ENCODE peak calls at places on chromosomes 6 and 20, in six cellular contexts. G, Z, B, L, S and X are unnamed samples.

GRCh38 chr6:117481278-117481925 is 1.1 kb upstream of the DCBLD1 start:
- DNase-seq in G (no peak), Z (no peak), B (no peak), L (no peak), S (no peak), X (peak)

GRCh38 chr6:6469074-6469473 is 119.4 kb upstream of the LY86 start:
- DNase-seq in G (no peak), Z (no peak), B (no peak), L (peak), S (no peak), X (no peak)

GRCh38 chr6:83472767-83473166 is 39.6 kb upstream of the PRSS35 start:
- DNase-seq in G (no peak), Z (no peak), B (no peak), L (no peak), S (no peak), X (no peak)

GRCh38 chr6:26122402-26122792 is 35.2 kb downstream of the HFE start:
- DNase-seq in G (no peak), Z (no peak), B (no peak), L (no peak), S (no peak), X (no peak)

GRCh38 chr6:48505621-48506020 is 394.6 kb upstream of the PTCHD4 start:
- DNase-seq in G (no peak), Z (no peak), B (no peak), L (no peak), S (no peak), X (no peak)

GRCh38 chr20:60477958-60478357 is 519.7 kb downstream of the CDH26 start:
- DNase-seq in G (peak), Z (peak), B (no peak), L (no peak), S (no peak), X (no peak)

GRCh38 chr6:63904844-63905243 is 269.2 kb downstream of the PHF3 start:
- DNase-seq in G (no peak), Z (no peak), B (peak), L (peak), S (no peak), X (no peak)

GRCh38 chr6:22067127-22067526 is 229.7 kb downstream of the PRL start:
- DNase-seq in G (no peak), Z (no peak), B (no peak), L (no peak), S (no peak), X (no peak)

GRCh38 chr6:169205176-169206160 is 48.2 kb downstream of the THBS2 start:
- DNase-seq in G (no peak), Z (no peak), B (peak), L (peak), S (no peak), X (no peak)

GRCh38 chr20:17403496-17403895 is 127.7 kb downstream of the BFSP1 start:
- DNase-seq in G (no peak), Z (no peak), B (no peak), L (no peak), S (no peak), X (no peak)

GRCh38 chr6:170516783-170517616 is 36.1 kb downstream of the PSMB1 start:
- DNase-seq in G (no peak), Z (no peak), B (peak), L (peak), S (no peak), X (peak)

GRCh38 chr6:92369309-92369708 is 1050.0 kb downstream of the EPHA7 start:
- DNase-seq in G (no peak), Z (no peak), B (no peak), L (no peak), S (no peak), X (no peak)

GRCh38 chr6:163311830-163312229 is 102.7 kb upstream of the QKI start:
- DNase-seq in G (no peak), Z (no peak), B (no peak), L (no peak), S (no peak), X (no peak)

GRCh38 chr6:44667226-44667625 is 279.7 kb downstream of the CDC5L start:
- DNase-seq in G (no peak), Z (no peak), B (peak), L (peak), S (no peak), X (no peak)

GRCh38 chr6:63808576-63808975 is 173.0 kb downstream of the PHF3 start:
- DNase-seq in G (no peak), Z (no peak), B (no peak), L (no peak), S (no peak), X (no peak)

GRCh38 chr6:112701201-112701600 is 354.1 kb downstream of the RFPL4B start:
- DNase-seq in G (no peak), Z (no peak), B (no peak), L (no peak), S (no peak), X (no peak)

GRCh38 chr20:64131406-64131805 is 24.0 kb upstream of the NPBWR2 start:
- DNase-seq in G (no peak), Z (no peak), B (no peak), L (peak), S (peak), X (no peak)

GRCh38 chr6:34810936-34811632 is 19.2 kb downstream of the BLTP3A start:
- DNase-seq in G (no peak), Z (no peak), B (no peak), L (no peak), S (no peak), X (no peak)